ENCODE peak calls at places on chromosomes 16 and 17, in five cellular contexts. S is stomach, X is heart right ventricle, W is tibial nerve, E is fibroblast of pulmonary artery. R is an unnamed sample.

GRCh38 chr16:89924298-89924924 is 1.3 kb downstream of the TUBB3 start:
- DNase-seq in X (no peak), S (no peak), E (peak), W (no peak), R (peak)

GRCh38 chr16:56944954-56945839 is 13.3 kb downstream of the HERPUD1 start:
- DNase-seq in X (no peak), E (no peak), W (no peak), S (no peak), R (no peak)

GRCh38 chr17:48503747-48504146 is 27.1 kb downstream of the HOXB1 start:
- DNase-seq in E (no peak), S (no peak), W (no peak), X (no peak), R (no peak)

GRCh38 chr17:6108382-6108781 is 38.2 kb downstream of the WSCD1 start:
- DNase-seq in E (no peak), X (no peak), S (no peak), W (no peak), R (no peak)

GRCh38 chr17:82299452-82299851 is 18.0 kb downstream of the CD7 start:
- DNase-seq in W (no peak), E (no peak), S (no peak), X (no peak), R (no peak)

GRCh38 chr16:247027-247426 is 12.4 kb downstream of the FAM234A start:
- DNase-seq in E (no peak), S (no peak), X (no peak), W (no peak), R (no peak)

GRCh38 chr16:66750279-66751134 is 902 bp downstream of the DYNC1LI2 start:
- DNase-seq in W (no peak), X (no peak), S (no peak), E (no peak), R (no peak)

GRCh38 chr16:66474750-66475199 is 47.7 kb downstream of the BEAN1 start:
- DNase-seq in S (no peak), W (no peak), E (no peak), X (no peak), R (peak)

GRCh38 chr17:36722121-36722902 is 120.9 kb downstream of the MRM1 start:
- DNase-seq in W (no peak), S (peak), X (peak), E (peak), R (peak)

GRCh38 chr17:13864551-13864950 is 204.8 kb upstream of the COX10 start:
- DNase-seq in E (peak), W (no peak), S (no peak), X (no peak), R (peak)

GRCh38 chr16:11047057-11047456 is 102.7 kb downstream of the CLEC16A start:
- DNase-seq in W (no peak), S (no peak), X (no peak), E (peak), R (peak)

GRCh38 chr16:53131050-53131362 is 76.2 kb downstream of the CHD9 start:
- DNase-seq in E (no peak), S (peak), X (no peak), W (no peak), R (no peak)

GRCh38 chr17:48756816-48757215 is 28.3 kb upstream of the HOXB13 start:
- DNase-seq in E (no peak), X (no peak), S (peak), W (no peak), R (no peak)

GRCh38 chr17:41758601-41759000 is 24.2 kb upstream of the HAP1 start:
- DNase-seq in E (no peak), W (no peak), X (no peak), S (no peak), R (no peak)

GRCh38 chr16:9105189-9105588 is 13.7 kb downstream of the HAPSTR1 start:
- DNase-seq in E (no peak), S (no peak), W (no peak), X (no peak), R (peak)

GRCh38 chr16:82011199-82011641 is at the start of gene SDR42E1:
- DNase-seq in E (no peak), W (no peak), S (peak), X (no peak), R (no peak)

GRCh38 chr17:68892193-68892592 is 63.0 kb downstream of the ABCA8 start:
- DNase-seq in S (no peak), X (no peak), W (no peak), E (no peak), R (no peak)

GRCh38 chr17:18323007-18323406 is 7.9 kb downstream of the SMCR8 start:
- DNase-seq in W (no peak), S (no peak), E (no peak), X (no peak), R (no peak)

GRCh38 chr17:57440522-57441269 is 184.4 kb downstream of the MSI2 start:
- DNase-seq in S (peak), X (peak), E (peak), W (peak), R (peak)

GRCh38 chr17:50689956-50690886 is 17.5 kb downstream of the ANKRD40 start:
- DNase-seq in W (no peak), E (no peak), X (no peak), S (no peak), R (peak)

GRCh38 chr16:56985288-56985961 is 3.9 kb upstream of the NLRC5 start:
- DNase-seq in E (peak), S (peak), X (peak), W (peak), R (peak)

GRCh38 chr16:2210386-2211365 is at the start of gene BRICD5:
- DNase-seq in X (no peak), S (no peak), W (no peak), E (no peak), R (no peak)

GRCh38 chr16:57732011-57732410 is 3.6 kb upstream of the KATNB1 start:
- DNase-seq in S (no peak), E (peak), X (no peak), W (no peak), R (no peak)

GRCh38 chr16:58733248-58733670 is 857 bp downstream of the GOT2 start:
- DNase-seq in S (no peak), W (no peak), E (peak), X (no peak), R (peak)

GRCh38 chr16:58730724-58731370 is 3.3 kb downstream of the GOT2 start:
- DNase-seq in X (no peak), S (no peak), E (no peak), W (no peak), R (no peak)

GRCh38 chr16:58732545-58733247 is 1.4 kb downstream of the GOT2 start:
- DNase-seq in W (no peak), E (peak), X (no peak), S (no peak), R (peak)

GRCh38 chr16:58734459-58734787 is 307 bp upstream of the GOT2 start:
- DNase-seq in X (no peak), S (no peak), W (no peak), E (no peak), R (no peak)

DNA sequence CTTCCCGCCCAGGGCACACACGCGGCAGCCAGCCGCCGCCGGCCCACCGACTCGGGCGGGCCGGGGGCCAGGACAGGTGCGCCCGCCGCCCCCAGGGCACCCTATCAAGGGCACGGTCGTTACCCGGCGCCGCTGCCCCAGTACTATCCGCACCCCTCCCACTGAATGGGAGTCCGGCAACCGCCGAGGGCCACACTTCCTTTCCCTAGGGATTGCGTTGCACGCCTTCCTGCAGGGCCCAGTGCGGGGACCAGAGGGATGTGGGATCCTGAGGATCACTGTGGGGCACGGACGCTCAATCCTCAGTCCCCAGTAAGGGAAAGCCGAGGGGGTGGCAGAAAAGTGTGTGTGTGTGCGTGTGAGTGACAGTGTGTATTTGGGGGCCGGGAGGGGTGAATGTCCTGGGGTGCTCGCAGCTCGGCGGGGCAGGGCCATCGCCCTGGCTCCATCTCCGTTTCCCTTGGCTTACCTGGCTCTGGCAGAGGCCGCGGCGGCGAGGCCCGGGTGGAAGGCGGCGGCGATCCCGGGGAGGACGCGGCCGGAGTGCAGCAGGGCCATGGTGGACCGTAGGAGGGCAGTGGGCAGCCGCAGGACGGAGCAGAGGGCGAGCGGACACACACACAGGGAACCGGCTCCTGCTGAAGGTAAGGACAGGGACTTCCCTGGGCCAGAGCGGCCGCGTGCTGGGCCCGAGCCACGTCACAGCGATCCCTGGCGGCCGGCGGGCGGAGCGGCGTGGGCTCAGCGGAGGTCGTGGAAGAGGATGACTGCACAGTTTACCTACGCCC is at the start of gene GOT2:
- DNase-seq in E (peak), W (peak), X (peak), S (peak), R (peak)
- TF ChIP-seq CTCF in E (peak), W (peak), X (peak), S (peak), R (peak)

DNA sequence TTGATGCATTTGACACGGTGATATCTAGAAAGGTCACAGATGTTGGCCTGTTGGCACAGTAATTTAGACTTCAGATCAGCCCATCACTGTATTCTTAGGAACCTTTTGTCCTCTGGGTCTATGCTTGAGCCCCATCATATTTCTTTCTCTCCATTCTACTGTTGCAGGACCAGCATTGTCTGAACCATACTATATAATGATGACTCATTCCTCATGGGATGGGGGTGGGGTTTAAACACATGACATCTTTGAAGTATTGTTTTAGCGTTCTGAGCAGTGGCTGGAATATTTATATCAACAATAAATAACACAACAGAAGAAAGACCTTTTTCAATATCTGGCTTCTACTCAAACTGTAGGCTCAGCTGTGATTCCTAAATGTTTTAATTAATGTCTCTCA is 378.9 kb upstream of the GOT2 start:
- DNase-seq in E (no peak), W (no peak), X (no peak), S (no peak), R (no peak)
- H3K4me3 ChIP-seq in E (no peak), W (no peak), X (no peak), S (no peak), R (no peak)

GRCh38 chr17:75289122-75289831 is at the start of gene SLC25A19:
- DNase-seq in S (peak), W (peak), X (peak), E (peak), R (peak)
- TF ChIP-seq CTCF in S (no peak), W (no peak), X (no peak), E (no peak), R (no peak)

DNA sequence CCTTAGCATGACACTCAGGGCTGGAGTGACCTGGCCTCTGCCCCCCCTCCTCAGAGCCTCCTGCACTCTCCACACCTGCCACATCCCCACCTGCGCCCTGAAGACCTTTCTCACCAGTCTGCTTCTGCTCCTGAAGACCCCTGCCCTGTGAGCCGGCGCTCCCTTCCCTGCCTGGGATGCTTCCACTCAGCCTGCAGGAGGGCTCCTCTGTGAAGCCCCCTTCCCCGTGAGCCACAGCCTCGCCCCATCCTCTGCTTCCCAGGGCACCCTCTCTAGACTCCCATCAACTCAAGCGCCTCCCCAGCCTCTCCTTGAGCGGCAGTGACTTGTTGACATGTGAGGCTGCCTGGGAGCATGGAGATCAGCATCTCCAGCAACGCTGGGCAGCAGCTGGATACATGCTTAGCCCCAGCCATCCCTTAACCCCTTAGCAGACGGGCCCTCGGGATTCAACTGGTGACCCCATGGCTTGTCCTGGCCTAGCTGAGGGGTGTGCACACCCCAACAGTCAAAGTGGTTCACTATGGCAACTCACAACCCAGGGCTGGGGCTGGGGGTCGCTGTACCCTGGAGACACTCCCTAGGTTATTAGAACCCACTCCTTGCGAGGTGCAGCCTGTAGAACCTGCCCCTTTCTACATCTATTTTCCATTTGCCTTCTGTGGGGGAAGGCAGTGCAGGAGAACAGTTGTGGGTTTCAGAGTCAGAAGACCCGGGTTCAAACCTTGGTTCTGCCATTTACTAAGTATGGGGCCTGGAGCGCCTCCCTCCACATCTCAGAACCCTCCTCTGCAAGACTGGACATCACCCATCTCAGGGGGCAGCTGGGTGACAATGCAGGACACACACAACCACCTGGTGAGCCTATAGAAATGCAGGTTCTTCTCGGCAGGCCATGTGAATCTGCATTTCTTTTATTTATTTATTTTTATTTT is 21.5 kb downstream of the TMEM235 start:
- DNase-seq in E (no peak), S (no peak), X (no peak), W (no peak), R (no peak)
- H3K4me3 ChIP-seq in E (no peak), S (no peak), X (no peak), W (no peak), R (no peak)

DNA sequence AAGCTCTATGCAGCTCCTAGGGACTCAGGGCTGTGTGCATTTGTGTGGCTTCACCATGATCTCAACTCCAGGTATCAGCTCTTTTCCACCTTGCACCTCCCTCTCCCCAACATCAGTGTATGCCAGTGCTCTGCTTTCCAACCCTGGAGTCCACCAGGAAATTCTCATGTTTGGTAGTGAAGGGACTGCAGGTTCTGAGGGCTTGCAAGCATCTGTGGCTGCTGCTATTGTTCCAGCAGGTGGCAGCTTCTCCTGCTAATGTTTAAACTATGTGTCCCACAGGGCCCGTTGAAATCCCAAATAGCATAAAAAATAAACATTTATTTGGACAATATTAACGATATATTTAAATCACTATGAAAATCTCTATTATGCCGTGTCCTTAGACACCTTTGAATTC is 82.0 kb downstream of the RGS9 start:
- DNase-seq in E (no peak), S (no peak), X (no peak), W (no peak), R (no peak)
- TF ChIP-seq CTCF in E (peak), S (no peak), X (no peak), W (no peak), R (peak)

GRCh38 chr17:63634816-63635215 is 12.6 kb downstream of the MAP3K3 start:
- DNase-seq in S (no peak), W (no peak), E (no peak), X (no peak), R (no peak)
- H3K4me3 ChIP-seq in S (no peak), W (no peak), E (no peak), X (no peak), R (no peak)